ENCODE peak calls at places on chromosomes 13 and 19, in ten cellular contexts. F is kidney epithelial cell; A is AG04450; T is glutamatergic neuron; D is AG10803; M is HFF-Myc; K is NB4; L is CD8-positive, alpha-beta T cell; X is GM13977; I is mesothelial cell of epicardium. N is an unnamed sample.

GRCh38 chr19:15252398-15253018 is 20.3 kb upstream of the EPHX3 start:
- DNase-seq in F (no peak), A (no peak), T (no peak), D (peak; percentile 76), M (no peak), K (peak; percentile 15), L (no peak), X (no peak), I (no peak), N (no peak)

GRCh38 chr19:47564081-47564480 is 8.9 kb downstream of the ZNF541 start:
- DNase-seq in F (no peak), A (no peak), T (no peak), D (no peak), M (no peak), K (no peak), L (no peak), X (no peak), I (no peak), N (no peak)

GRCh38 chr19:460877-461609 is at the start of gene SHC2:
- DNase-seq in F (no peak), A (no peak), T (peak; percentile 86), D (no peak), M (no peak), K (no peak), L (peak; percentile 17), X (no peak), I (peak; percentile 67), N (no peak)

GRCh38 chr13:106348032-106348431 is 187.4 kb downstream of the EFNB2 start:
- DNase-seq in F (peak; percentile 71), A (no peak), T (no peak), D (peak; percentile 37), M (no peak), K (no peak), L (no peak), X (no peak), I (no peak), N (no peak)

GRCh38 chr19:16814526-16815100 is 14.6 kb upstream of the SIN3B start:
- DNase-seq in F (no peak), A (no peak), T (no peak), D (peak; percentile 33), M (no peak), K (no peak), L (no peak), X (no peak), I (no peak), N (no peak)

GRCh38 chr13:27264181-27264580 is 6.4 kb upstream of the RASL11A start:
- DNase-seq in F (no peak), A (peak; percentile 63), T (no peak), D (peak; percentile 83), M (peak; percentile 30), K (no peak), L (peak; percentile 11), X (no peak), I (no peak), N (no peak)

GRCh38 chr19:6264077-6264445 is 15.7 kb downstream of the MLLT1 start:
- DNase-seq in F (no peak), A (no peak), T (no peak), D (no peak), M (no peak), K (no peak), L (no peak), X (no peak), I (no peak), N (no peak)

GRCh38 chr19:1251503-1252220 is 3.3 kb downstream of the MIDN start:
- DNase-seq in F (no peak), A (no peak), T (no peak), D (no peak), M (no peak), K (no peak), L (peak; percentile 65), X (no peak), I (no peak), N (no peak)

DNA sequence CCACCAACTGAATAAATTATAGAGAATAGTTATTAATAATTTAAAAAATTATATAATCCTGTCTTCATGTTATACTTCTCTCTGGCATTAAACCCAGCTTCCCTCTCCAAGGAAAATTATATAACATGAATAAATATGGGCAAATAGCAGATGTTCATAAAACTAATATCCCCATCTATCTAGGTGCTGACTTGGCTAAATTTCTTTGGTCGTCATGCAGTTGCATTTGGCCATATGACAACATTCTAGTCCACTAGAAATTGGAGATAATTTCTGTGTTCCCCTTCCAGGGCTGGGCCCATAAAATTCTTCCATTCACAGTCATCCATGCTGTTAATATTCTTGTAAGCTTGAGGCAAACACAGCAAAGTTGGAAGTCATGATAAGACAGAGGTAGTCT is 678.3 kb upstream of the PCDH20 start:
- DNase-seq in F (no peak), A (no peak), T (no peak), D (no peak), M (no peak), K (no peak), L (no peak), X (no peak), I (no peak), N (no peak)
- TF ChIP-seq CTCF in F (no peak), A (no peak), T (no peak), D (no peak), M (no peak), K (no peak), L (no peak), X (no peak), I (no peak), N (no peak)

DNA sequence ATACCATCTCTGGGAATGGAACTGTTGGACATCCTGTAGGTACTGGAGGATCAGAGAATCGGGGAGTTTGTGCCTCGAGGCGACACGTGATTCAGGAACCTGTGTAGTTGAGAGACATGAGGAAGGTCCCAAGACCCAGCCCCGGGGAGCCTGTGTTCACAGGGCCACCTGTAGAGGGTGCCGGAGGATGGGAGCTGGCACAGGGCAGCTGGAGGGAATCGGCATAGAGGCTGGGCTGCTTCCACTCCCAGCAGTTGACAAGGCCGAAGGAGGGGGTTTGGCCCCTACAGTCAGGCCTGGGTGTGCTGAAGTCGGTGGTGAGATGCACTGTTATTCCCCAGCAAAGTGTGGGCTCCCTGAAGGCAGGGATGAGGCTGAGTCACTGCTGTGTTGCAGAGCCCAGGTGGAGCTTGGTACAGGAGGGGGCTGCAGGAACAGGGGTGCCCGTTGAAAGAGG is 2.5 kb upstream of the ISYNA1 start:
- DNase-seq in F (no peak), A (no peak), T (peak; percentile 38), D (no peak), M (no peak), K (peak; percentile 60), L (peak; percentile 46), X (no peak), I (no peak), N (no peak)
- TF ChIP-seq CTCF in F (peak; percentile 27), A (peak; percentile 26), T (no peak), D (peak; percentile 23), M (peak; percentile 24), K (peak; percentile 29), L (peak; percentile 27), X (peak; percentile 56), I (no peak), N (peak; percentile 30)

GRCh38 chr13:75430618-75431209 is 51.3 kb downstream of the TBC1D4 start:
- DNase-seq in F (no peak), A (no peak), T (no peak), D (no peak), M (no peak), K (no peak), L (no peak), X (no peak), I (no peak), N (no peak)

GRCh38 chr13:75437582-75438318 is 44.2 kb downstream of the TBC1D4 start:
- DNase-seq in F (no peak), A (no peak), T (no peak), D (peak; percentile 44), M (peak; percentile 25), K (no peak), L (no peak), X (no peak), I (no peak), N (no peak)

GRCh38 chr13:75426421-75426820 is 55.5 kb downstream of the TBC1D4 start:
- DNase-seq in F (no peak), A (no peak), T (no peak), D (no peak), M (no peak), K (no peak), L (no peak), X (no peak), I (no peak), N (no peak)

GRCh38 chr13:75432811-75433244 is 49.1 kb downstream of the TBC1D4 start:
- DNase-seq in F (no peak), A (no peak), T (no peak), D (no peak), M (no peak), K (no peak), L (no peak), X (no peak), I (no peak), N (no peak)

GRCh38 chr13:75432045-75432444 is 49.9 kb downstream of the TBC1D4 start:
- DNase-seq in F (no peak), A (no peak), T (no peak), D (peak; percentile 59), M (peak; percentile 15), K (no peak), L (no peak), X (no peak), I (no peak), N (no peak)
- TF ChIP-seq CTCF in F (no peak), A (no peak), T (no peak), D (no peak), M (no peak), K (no peak), L (no peak), X (peak; percentile 25), I (no peak), N (no peak)

GRCh38 chr13:48939728-48940127 is 36.0 kb upstream of the FNDC3A start:
- DNase-seq in F (no peak), A (no peak), T (no peak), D (no peak), M (no peak), K (no peak), L (no peak), X (no peak), I (no peak), N (no peak)

GRCh38 chr13:48945626-48946025 is 30.1 kb upstream of the FNDC3A start:
- DNase-seq in F (no peak), A (no peak), T (no peak), D (no peak), M (no peak), K (no peak), L (no peak), X (no peak), I (no peak), N (no peak)

GRCh38 chr13:48944221-48944620 is 31.5 kb upstream of the FNDC3A start:
- DNase-seq in F (no peak), A (no peak), T (no peak), D (no peak), M (no peak), K (peak; percentile 4), L (no peak), X (no peak), I (no peak), N (no peak)

GRCh38 chr13:48938308-48938943 is 37.3 kb upstream of the FNDC3A start:
- DNase-seq in F (no peak), A (no peak), T (no peak), D (no peak), M (no peak), K (no peak), L (no peak), X (no peak), I (no peak), N (no peak)

DNA sequence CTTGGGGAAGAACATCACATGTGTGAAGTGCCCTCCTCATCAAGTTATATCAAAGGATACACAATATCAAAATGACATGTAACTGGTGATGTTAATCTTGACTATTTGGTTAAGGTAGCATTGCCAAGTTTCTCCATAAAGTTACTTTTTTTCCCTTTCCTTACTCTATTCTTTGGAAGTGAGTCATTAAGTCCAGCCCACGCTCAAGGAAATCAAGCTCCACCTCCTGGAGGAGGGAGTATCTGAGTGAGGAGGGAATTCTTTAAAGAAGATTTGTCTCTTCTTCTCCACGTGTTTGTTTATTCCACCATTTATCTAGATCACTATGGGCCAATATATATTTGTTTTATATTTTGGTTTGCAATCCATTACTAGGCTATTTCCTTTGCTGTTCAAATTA is 33.6 kb upstream of the FNDC3A start:
- DNase-seq in F (no peak), A (peak; percentile 3), T (no peak), D (peak; percentile 23), M (peak; percentile 16), K (no peak), L (no peak), X (no peak), I (no peak), N (no peak)
- TF ChIP-seq CTCF in F (no peak), A (no peak), T (no peak), D (no peak), M (no peak), K (no peak), L (no peak), X (no peak), I (no peak), N (no peak)